ENCODE peak calls at places on chromosome 9, in eight cellular contexts. One of them, this sample, is unnamed.

GRCh38 chr9:123048748-123049147 is 15.3 kb downstream of the GPR21 start:
- DNase-seq in left lung: no peak
- DNase-seq in AG04450: no peak
- DNase-seq in foreskin fibroblast: peak
- DNase-seq in AG04449: peak
- DNase-seq in heart left ventricle: no peak
- DNase-seq in HepG2: no peak
- DNase-seq in cardiac fibroblast: peak
- DNase-seq in this sample: no peak

GRCh38 chr9:131112374-131113159 is 12.8 kb upstream of the NUP214 start:
- DNase-seq in left lung: no peak
- DNase-seq in AG04450: no peak
- DNase-seq in foreskin fibroblast: no peak
- DNase-seq in AG04449: no peak
- DNase-seq in heart left ventricle: no peak
- DNase-seq in HepG2: no peak
- DNase-seq in cardiac fibroblast: peak
- DNase-seq in this sample: no peak

GRCh38 chr9:88775037-88775471 is 216.2 kb upstream of the S1PR3 start:
- DNase-seq in left lung: no peak
- DNase-seq in AG04450: peak
- DNase-seq in foreskin fibroblast: peak
- DNase-seq in AG04449: peak
- DNase-seq in heart left ventricle: no peak
- DNase-seq in HepG2: no peak
- DNase-seq in cardiac fibroblast: peak
- DNase-seq in this sample: no peak

GRCh38 chr9:79263666-79264460 is 307.9 kb upstream of the TLE4 start:
- DNase-seq in left lung: no peak
- DNase-seq in AG04450: no peak
- DNase-seq in foreskin fibroblast: peak
- DNase-seq in AG04449: peak
- DNase-seq in heart left ventricle: no peak
- DNase-seq in HepG2: no peak
- DNase-seq in cardiac fibroblast: peak
- DNase-seq in this sample: no peak

GRCh38 chr9:133889498-133890301 is 102.4 kb downstream of the VAV2 start:
- DNase-seq in left lung: no peak
- DNase-seq in AG04450: no peak
- DNase-seq in foreskin fibroblast: peak
- DNase-seq in AG04449: no peak
- DNase-seq in heart left ventricle: no peak
- DNase-seq in HepG2: no peak
- DNase-seq in cardiac fibroblast: peak
- DNase-seq in this sample: no peak

GRCh38 chr9:77982985-77983662 is 48.5 kb downstream of the GNAQ start:
- DNase-seq in left lung: no peak
- DNase-seq in AG04450: no peak
- DNase-seq in foreskin fibroblast: no peak
- DNase-seq in AG04449: no peak
- DNase-seq in heart left ventricle: no peak
- DNase-seq in HepG2: no peak
- DNase-seq in cardiac fibroblast: no peak
- DNase-seq in this sample: no peak

GRCh38 chr9:38003230-38003629 is 65.8 kb downstream of the SHB start:
- DNase-seq in left lung: no peak
- DNase-seq in AG04450: no peak
- DNase-seq in foreskin fibroblast: no peak
- DNase-seq in AG04449: no peak
- DNase-seq in heart left ventricle: no peak
- DNase-seq in HepG2: no peak
- DNase-seq in cardiac fibroblast: no peak
- DNase-seq in this sample: no peak

GRCh38 chr9:133246507-133247390 is 28.3 kb downstream of the ABO start:
- DNase-seq in left lung: no peak
- DNase-seq in AG04450: no peak
- DNase-seq in foreskin fibroblast: no peak
- DNase-seq in AG04449: no peak
- DNase-seq in heart left ventricle: no peak
- DNase-seq in HepG2: no peak
- DNase-seq in cardiac fibroblast: no peak
- DNase-seq in this sample: no peak

GRCh38 chr9:136007906-136008692 is 46.9 kb upstream of the UBAC1 start:
- DNase-seq in left lung: no peak
- DNase-seq in AG04450: peak
- DNase-seq in foreskin fibroblast: peak
- DNase-seq in AG04449: no peak
- DNase-seq in heart left ventricle: no peak
- DNase-seq in HepG2: peak
- DNase-seq in cardiac fibroblast: peak
- DNase-seq in this sample: no peak

GRCh38 chr9:8715792-8716191 is 916.2 kb upstream of the DMAC1 start:
- DNase-seq in left lung: no peak
- DNase-seq in AG04450: no peak
- DNase-seq in foreskin fibroblast: no peak
- DNase-seq in AG04449: no peak
- DNase-seq in heart left ventricle: no peak
- DNase-seq in HepG2: no peak
- DNase-seq in cardiac fibroblast: no peak
- DNase-seq in this sample: no peak

GRCh38 chr9:70255521-70255920 is 3.3 kb upstream of the SMC5 start:
- DNase-seq in left lung: no peak
- DNase-seq in AG04450: no peak
- DNase-seq in foreskin fibroblast: no peak
- DNase-seq in AG04449: no peak
- DNase-seq in heart left ventricle: no peak
- DNase-seq in HepG2: no peak
- DNase-seq in cardiac fibroblast: peak
- DNase-seq in this sample: no peak

GRCh38 chr9:69877852-69878507 is 57.4 kb downstream of the CFAP95 start:
- DNase-seq in left lung: no peak
- DNase-seq in AG04450: no peak
- DNase-seq in foreskin fibroblast: no peak
- DNase-seq in AG04449: no peak
- DNase-seq in heart left ventricle: no peak
- DNase-seq in HepG2: peak
- DNase-seq in cardiac fibroblast: peak
- DNase-seq in this sample: no peak

GRCh38 chr9:100216178-100216787 is 117.2 kb downstream of the INVS start:
- DNase-seq in left lung: no peak
- DNase-seq in AG04450: no peak
- DNase-seq in foreskin fibroblast: peak
- DNase-seq in AG04449: no peak
- DNase-seq in heart left ventricle: peak
- DNase-seq in HepG2: peak
- DNase-seq in cardiac fibroblast: peak
- DNase-seq in this sample: peak

DNA sequence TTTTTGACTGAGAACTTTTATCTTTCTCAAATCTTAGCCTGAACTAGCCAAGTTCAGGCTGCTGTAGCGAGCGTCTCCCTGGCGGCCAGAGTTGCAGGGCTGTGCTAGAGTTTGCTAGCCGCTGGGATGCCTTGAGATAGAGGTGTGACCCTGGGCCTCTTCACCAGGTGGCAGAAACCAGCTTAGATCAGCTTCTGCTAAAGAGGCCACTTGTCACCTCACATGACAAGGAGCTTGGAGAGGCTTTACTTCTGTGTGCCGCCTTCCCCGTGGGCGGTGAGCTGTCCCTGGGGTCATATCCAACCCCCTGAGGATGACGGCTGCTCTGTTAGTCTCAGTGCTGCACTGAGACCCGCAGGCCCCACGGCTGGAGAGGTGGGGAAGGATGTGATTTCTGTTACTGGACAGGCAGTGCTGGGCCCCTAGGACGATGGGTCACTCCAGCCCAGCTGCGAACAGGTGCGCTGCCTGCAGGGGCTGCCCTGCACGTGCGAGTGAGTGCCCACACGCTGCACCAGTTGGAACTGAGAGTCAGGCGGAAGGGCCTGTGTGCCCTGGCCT is 63.7 kb downstream of the EHMT1 start:
- DNase-seq in left lung: no peak
- DNase-seq in AG04450: no peak
- DNase-seq in foreskin fibroblast: no peak
- DNase-seq in AG04449: no peak
- DNase-seq in heart left ventricle: no peak
- DNase-seq in HepG2: no peak
- DNase-seq in cardiac fibroblast: no peak
- DNase-seq in this sample: no peak
- TF ChIP-seq CTCF in left lung: no peak
- TF ChIP-seq CTCF in AG04450: no peak
- TF ChIP-seq CTCF in foreskin fibroblast: no peak
- TF ChIP-seq CTCF in AG04449: no peak
- TF ChIP-seq CTCF in heart left ventricle: no peak
- TF ChIP-seq CTCF in HepG2: no peak
- TF ChIP-seq CTCF in cardiac fibroblast: no peak
- TF ChIP-seq CTCF in this sample: no peak

GRCh38 chr9:76626980-76627379 is 137.3 kb upstream of the PCA3 start:
- DNase-seq in left lung: no peak
- DNase-seq in AG04450: no peak
- DNase-seq in foreskin fibroblast: no peak
- DNase-seq in AG04449: no peak
- DNase-seq in heart left ventricle: no peak
- DNase-seq in HepG2: no peak
- DNase-seq in cardiac fibroblast: no peak
- DNase-seq in this sample: no peak
- H3K4me3 ChIP-seq in left lung: no peak
- H3K4me3 ChIP-seq in AG04450: no peak
- H3K4me3 ChIP-seq in foreskin fibroblast: no peak
- H3K4me3 ChIP-seq in AG04449: no peak
- H3K4me3 ChIP-seq in heart left ventricle: no peak
- H3K4me3 ChIP-seq in HepG2: no peak
- H3K4me3 ChIP-seq in cardiac fibroblast: no peak
- H3K4me3 ChIP-seq in this sample: no peak

GRCh38 chr9:254516-254915 is 39.9 kb downstream of the DOCK8 start:
- DNase-seq in left lung: no peak
- DNase-seq in AG04450: no peak
- DNase-seq in foreskin fibroblast: no peak
- DNase-seq in AG04449: no peak
- DNase-seq in heart left ventricle: no peak
- DNase-seq in HepG2: no peak
- DNase-seq in cardiac fibroblast: no peak
- DNase-seq in this sample: no peak
- TF ChIP-seq CTCF in left lung: no peak
- TF ChIP-seq CTCF in AG04450: no peak
- TF ChIP-seq CTCF in foreskin fibroblast: no peak
- TF ChIP-seq CTCF in AG04449: no peak
- TF ChIP-seq CTCF in heart left ventricle: no peak
- TF ChIP-seq CTCF in HepG2: no peak
- TF ChIP-seq CTCF in cardiac fibroblast: no peak
- TF ChIP-seq CTCF in this sample: no peak

GRCh38 chr9:977361-978116 is 1.1 kb downstream of the DMRT3 start:
- DNase-seq in left lung: no peak
- DNase-seq in AG04450: no peak
- DNase-seq in foreskin fibroblast: no peak
- DNase-seq in AG04449: no peak
- DNase-seq in heart left ventricle: no peak
- DNase-seq in HepG2: no peak
- DNase-seq in cardiac fibroblast: no peak
- DNase-seq in this sample: no peak
- H3K4me3 ChIP-seq in left lung: no peak
- H3K4me3 ChIP-seq in AG04450: no peak
- H3K4me3 ChIP-seq in foreskin fibroblast: no peak
- H3K4me3 ChIP-seq in AG04449: no peak
- H3K4me3 ChIP-seq in heart left ventricle: no peak
- H3K4me3 ChIP-seq in HepG2: no peak
- H3K4me3 ChIP-seq in cardiac fibroblast: no peak
- H3K4me3 ChIP-seq in this sample: no peak

DNA sequence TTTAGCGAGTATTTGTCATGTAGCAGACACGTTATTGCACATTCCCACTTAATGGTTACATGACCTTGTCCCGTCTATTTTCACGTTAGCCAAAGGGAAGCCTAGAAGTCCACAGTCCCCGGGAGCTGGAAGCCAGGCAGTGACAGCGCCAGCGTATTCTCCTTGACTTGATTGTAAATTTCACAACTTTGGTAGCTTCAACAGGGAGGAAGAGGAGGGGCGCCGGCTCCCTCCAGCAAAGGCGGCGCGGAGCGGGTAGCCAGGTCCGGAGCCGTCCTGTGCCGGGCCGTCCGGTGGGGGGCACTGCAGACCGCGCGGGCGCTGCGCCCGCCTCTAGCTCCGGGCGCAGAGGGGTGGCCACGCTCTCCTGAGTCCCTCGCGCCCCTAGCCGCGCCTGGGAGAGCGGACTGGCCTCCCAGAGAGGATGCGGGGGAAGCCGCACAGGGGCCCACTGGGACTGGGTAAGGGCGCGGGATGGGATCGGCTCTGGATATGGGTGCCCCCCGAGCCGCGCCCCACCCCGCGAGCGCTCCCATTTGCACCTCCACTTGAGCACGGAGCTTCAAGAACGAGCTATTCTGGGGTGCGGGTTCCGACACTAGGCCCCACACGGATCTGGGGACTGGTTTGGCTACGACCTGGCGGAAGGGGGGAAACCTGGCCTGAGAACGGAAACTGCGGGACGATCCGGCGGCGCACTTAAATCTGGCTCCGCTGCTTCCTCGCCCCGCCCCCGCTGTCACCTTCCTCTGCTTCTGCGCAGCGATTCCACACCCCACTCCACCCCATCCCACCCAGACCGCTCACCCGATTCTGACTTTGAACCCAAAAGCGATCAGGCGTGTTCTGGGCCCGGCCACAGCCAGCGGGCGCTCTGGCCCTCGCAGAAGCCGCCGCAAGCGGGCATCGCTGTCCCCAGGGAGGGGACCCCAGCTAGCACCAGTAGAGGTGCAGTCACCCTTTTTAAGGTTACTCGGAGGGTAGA is 23.8 kb downstream of the KLF4 start:
- DNase-seq in left lung: peak
- DNase-seq in AG04450: no peak
- DNase-seq in foreskin fibroblast: peak
- DNase-seq in AG04449: no peak
- DNase-seq in heart left ventricle: peak
- DNase-seq in HepG2: no peak
- DNase-seq in cardiac fibroblast: peak
- DNase-seq in this sample: no peak
- TF ChIP-seq CTCF in left lung: peak
- TF ChIP-seq CTCF in AG04450: peak
- TF ChIP-seq CTCF in foreskin fibroblast: peak
- TF ChIP-seq CTCF in AG04449: peak
- TF ChIP-seq CTCF in heart left ventricle: peak
- TF ChIP-seq CTCF in HepG2: no peak
- TF ChIP-seq CTCF in cardiac fibroblast: peak
- TF ChIP-seq CTCF in this sample: peak

GRCh38 chr9:101485873-101486692 is 47.6 kb upstream of the RNF20 start:
- DNase-seq in left lung: peak
- DNase-seq in AG04450: no peak
- DNase-seq in foreskin fibroblast: peak
- DNase-seq in AG04449: no peak
- DNase-seq in heart left ventricle: peak
- DNase-seq in HepG2: no peak
- DNase-seq in cardiac fibroblast: peak
- DNase-seq in this sample: no peak
- H3K4me3 ChIP-seq in left lung: peak
- H3K4me3 ChIP-seq in AG04450: peak
- H3K4me3 ChIP-seq in foreskin fibroblast: peak
- H3K4me3 ChIP-seq in AG04449: peak
- H3K4me3 ChIP-seq in heart left ventricle: peak
- H3K4me3 ChIP-seq in HepG2: no peak
- H3K4me3 ChIP-seq in cardiac fibroblast: peak
- H3K4me3 ChIP-seq in this sample: peak

GRCh38 chr9:82912639-82913038 is 150.3 kb downstream of the RASEF start:
- DNase-seq in left lung: no peak
- DNase-seq in AG04450: no peak
- DNase-seq in foreskin fibroblast: no peak
- DNase-seq in AG04449: no peak
- DNase-seq in heart left ventricle: no peak
- DNase-seq in HepG2: no peak
- DNase-seq in cardiac fibroblast: no peak
- DNase-seq in this sample: no peak
- TF ChIP-seq CTCF in left lung: no peak
- TF ChIP-seq CTCF in AG04450: no peak
- TF ChIP-seq CTCF in foreskin fibroblast: no peak
- TF ChIP-seq CTCF in AG04449: no peak
- TF ChIP-seq CTCF in heart left ventricle: no peak
- TF ChIP-seq CTCF in HepG2: no peak
- TF ChIP-seq CTCF in cardiac fibroblast: no peak
- TF ChIP-seq CTCF in this sample: no peak